ENCODE peak calls at places on chromosomes 13 and 19, in five cellular contexts. D, X, Y, A and K are unnamed samples.

GRCh38 chr19:3866798-3867638 is 1.8 kb downstream of the ZFR2 start:
- DNase-seq in D (no peak), X (no peak), Y (no peak), A (no peak), K (no peak)

GRCh38 chr13:30567072-30567471 is 50.6 kb upstream of the USPL1 start:
- DNase-seq in D (no peak), X (no peak), Y (no peak), A (no peak), K (no peak)

GRCh38 chr13:109644069-109644750 is 142.2 kb downstream of the IRS2 start:
- DNase-seq in D (no peak), X (no peak), Y (no peak), A (no peak), K (no peak)

GRCh38 chr13:50170447-50171037 is 155.3 kb downstream of the KCNRG start:
- DNase-seq in D (no peak), X (no peak), Y (no peak), A (no peak), K (no peak)

GRCh38 chr19:8608858-8609209 is 1.7 kb downstream of the ADAMTS10 start:
- DNase-seq in D (no peak), X (no peak), Y (no peak), A (no peak), K (no peak)

GRCh38 chr13:36815069-36815468 is 4.0 kb upstream of the RFXAP start:
- DNase-seq in D (no peak), X (no peak), Y (no peak), A (no peak), K (no peak)

GRCh38 chr19:54644056-54644455 is 13.8 kb downstream of the LILRB1 start:
- DNase-seq in D (no peak), X (no peak), Y (no peak), A (peak), K (no peak)

GRCh38 chr13:76672422-76672821 is 213.8 kb downstream of the KCTD12 start:
- DNase-seq in D (no peak), X (no peak), Y (no peak), A (no peak), K (no peak)

GRCh38 chr13:24251525-24251924 is 57.9 kb upstream of the C1QTNF9 start:
- DNase-seq in D (peak), X (no peak), Y (no peak), A (no peak), K (no peak)

GRCh38 chr19:58338825-58339558 is 12.2 kb downstream of the ZSCAN22 start:
- DNase-seq in D (no peak), X (no peak), Y (no peak), A (no peak), K (peak)

GRCh38 chr19:44807652-44808462 is 1.0 kb upstream of the BCAM start:
- DNase-seq in D (no peak), X (no peak), Y (no peak), A (no peak), K (peak)

GRCh38 chr13:53064721-53065120 is 36.1 kb downstream of the OLFM4 start:
- DNase-seq in D (no peak), X (no peak), Y (no peak), A (no peak), K (no peak)

GRCh38 chr19:31350693-31351211 is 1.5 kb upstream of the TSHZ3 start:
- DNase-seq in D (peak), X (no peak), Y (no peak), A (no peak), K (peak)

GRCh38 chr19:10205636-10206035 is 10.9 kb upstream of the DNMT1 start:
- DNase-seq in D (no peak), X (no peak), Y (no peak), A (no peak), K (no peak)

GRCh38 chr13:98103942-98104880 is 38.7 kb upstream of the FARP1 start:
- DNase-seq in D (no peak), X (no peak), Y (no peak), A (no peak), K (no peak)